ENCODE peak calls at places on chromosome X, in six cellular contexts. C is MM.1S, E is BE2C, N is heart left ventricle, J is K562, T is A549. M is an unnamed sample.

GRCh38 chrX:149937881-149938426 is 337 bp downstream of the EOLA2 start:
- DNase-seq in C (peak; percentile 7), E (peak; percentile 8), N (no peak), J (peak; percentile 8), T (no peak), M (peak; percentile 51)

GRCh38 chrX:67777148-67777547 is 233.3 kb downstream of the AR start:
- DNase-seq in C (no peak), E (no peak), N (no peak), J (no peak), T (no peak), M (no peak)

GRCh38 chrX:38817004-38817703 is 15.9 kb downstream of the MID1IP1 start:
- DNase-seq in C (no peak), E (no peak), N (peak; percentile 61), J (peak; percentile 16), T (no peak), M (no peak)

GRCh38 chrX:45134303-45134702 is 66.4 kb downstream of the DIPK2B start:
- DNase-seq in C (no peak), E (peak; percentile 32), N (peak; percentile 61), J (no peak), T (no peak), M (no peak)

GRCh38 chrX:131831185-131831520 is 191.9 kb upstream of the STK26 start:
- DNase-seq in C (no peak), E (no peak), N (no peak), J (no peak), T (no peak), M (no peak)

GRCh38 chrX:13033193-13033592 is 11.2 kb downstream of the FAM9C start:
- DNase-seq in C (no peak), E (no peak), N (no peak), J (no peak), T (no peak), M (no peak)

GRCh38 chrX:73262991-73263390 is 48.3 kb upstream of the NAP1L2 start:
- DNase-seq in C (peak; percentile 43), E (no peak), N (no peak), J (no peak), T (peak; percentile 1), M (no peak)

GRCh38 chrX:10797493-10797892 is 177.1 kb upstream of the MID1 start:
- DNase-seq in C (no peak), E (peak; percentile 7), N (no peak), J (no peak), T (no peak), M (no peak)

GRCh38 chrX:19740744-19741143 is 146.7 kb downstream of the SH3KBP1 start:
- DNase-seq in C (no peak), E (no peak), N (no peak), J (no peak), T (no peak), M (no peak)

GRCh38 chrX:40090050-40090804 is 7.5 kb downstream of the BCOR start:
- DNase-seq in C (no peak), E (no peak), N (peak; percentile 70), J (peak; percentile 57), T (no peak), M (peak; percentile 79)

GRCh38 chrX:115233497-115234219 is at the start of gene LRCH2:
- DNase-seq in C (no peak), E (peak; percentile 65), N (peak; percentile 61), J (no peak), T (no peak), M (peak; percentile 49)

GRCh38 chrX:45006002-45006800 is 133.2 kb downstream of the KDM6A start:
- DNase-seq in C (no peak), E (no peak), N (no peak), J (no peak), T (peak; percentile 10), M (no peak)

GRCh38 chrX:153306527-153307115 is 14.9 kb downstream of the PNMA6F start:
- DNase-seq in C (no peak), E (no peak), N (no peak), J (no peak), T (no peak), M (no peak)
- H3K9me3 ChIP-seq in C (no peaks in the 10 kb centered on the region), E (no peaks in the 10 kb centered on the region), N (no peaks in the 10 kb centered on the region), J (no peaks in the 10 kb centered on the region), T (no peaks in the 10 kb centered on the region), M (no peaks in the 10 kb centered on the region)

GRCh38 chrX:54811301-54811885 is 3.8 kb downstream of the MAGED2 start:
- DNase-seq in C (no peak), E (no peak), N (no peak), J (no peak), T (no peak), M (no peak)

GRCh38 chrX:54812306-54812705 is 4.8 kb downstream of the MAGED2 start:
- DNase-seq in C (no peak), E (no peak), N (no peak), J (no peak), T (no peak), M (no peak)

GRCh38 chrX:54808605-54809483 is 1.3 kb downstream of the MAGED2 start:
- DNase-seq in C (peak; percentile 94), E (peak; percentile 93), N (peak; percentile 94), J (peak; percentile 95), T (peak; percentile 89), M (peak; percentile 93)

GRCh38 chrX:54808109-54808604 is 612 bp downstream of the MAGED2 start:
- DNase-seq in C (peak; percentile 10), E (peak; percentile 66), N (peak; percentile 82), J (peak; percentile 55), T (peak; percentile 36), M (peak; percentile 70)

DNA sequence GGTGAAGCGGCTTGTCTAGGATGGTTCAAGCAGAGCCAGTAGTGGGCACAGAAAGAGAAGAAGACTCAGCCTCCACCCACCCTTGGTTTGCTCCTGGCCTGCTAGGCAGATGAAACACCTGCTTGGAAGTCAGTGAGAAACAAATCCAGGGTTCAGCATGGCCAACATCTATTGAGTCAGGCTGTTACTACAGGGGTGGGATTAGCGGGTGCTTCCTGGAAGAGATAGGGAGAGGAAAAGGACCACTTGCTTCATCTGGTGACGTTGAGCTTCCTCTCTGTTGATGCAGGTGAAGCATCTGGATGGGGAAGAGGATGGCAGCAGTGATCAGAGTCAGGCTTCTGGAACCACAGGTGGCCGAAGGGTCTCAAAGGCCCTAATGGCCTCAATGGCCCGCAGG is 3.0 kb downstream of the MAGED2 start:
- DNase-seq in C (no peak), E (no peak), N (no peak), J (no peak), T (no peak), M (no peak)
- H3K4me3 ChIP-seq in C (no peak overlapping the region), E (no peak overlapping the region), N (no peak overlapping the region), J (no peak overlapping the region), T (no peak overlapping the region), M (no peak overlapping the region)

DNA sequence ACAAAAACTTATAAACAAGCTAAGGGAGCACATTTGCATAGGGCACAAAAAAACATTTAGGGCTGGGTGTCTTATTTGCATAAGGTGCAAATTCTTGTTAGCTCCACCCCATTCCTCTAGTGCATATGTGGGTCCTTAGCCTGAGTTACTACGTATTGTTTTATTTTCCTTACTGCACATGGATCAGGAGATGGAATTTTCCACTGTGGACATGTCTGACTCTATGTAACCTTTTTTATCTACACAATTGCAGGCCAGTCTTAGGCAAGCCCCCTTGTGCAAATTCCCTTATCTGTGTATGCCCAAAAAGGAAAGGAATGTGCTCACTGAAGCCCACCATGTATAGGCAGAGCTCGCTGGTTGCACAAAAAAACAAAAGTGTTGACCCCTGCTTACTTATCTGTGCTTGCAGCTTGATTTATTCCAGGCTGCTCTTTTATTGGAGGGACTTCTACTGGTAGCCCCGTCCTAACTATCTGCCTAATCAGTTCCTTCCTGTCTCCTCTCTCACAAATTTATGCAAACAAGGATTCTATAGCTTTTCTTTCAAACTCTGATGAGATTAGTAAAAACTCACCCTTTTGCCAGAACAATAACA is 359.0 kb upstream of the MAGEB16 start:
- DNase-seq in C (no peak), E (no peak), N (no peak), J (no peak), T (no peak), M (no peak)
- H3K9me3 ChIP-seq in C (no peaks in the 10 kb centered on the region), E (no peaks in the 10 kb centered on the region), N (no peaks in the 10 kb centered on the region), J (no peaks in the 10 kb centered on the region), T (no peaks in the 10 kb centered on the region), M (no peaks in the 10 kb centered on the region)

GRCh38 chrX:1109580-1110119 is 102.8 kb downstream of the CRLF2 start:
- DNase-seq in C (no peak), E (no peak), N (no peak), J (no peak), T (no peak), M (no peak)

GRCh38 chrX:1108451-1109445 is 103.7 kb downstream of the CRLF2 start:
- DNase-seq in C (no peak), E (no peak), N (no peak), J (no peak), T (no peak), M (no peak)

GRCh38 chrX:1112321-1112720 is 100.1 kb downstream of the CRLF2 start:
- DNase-seq in C (no peak), E (no peak), N (no peak), J (no peak), T (no peak), M (no peak)

GRCh38 chrX:1106478-1107210 is 105.8 kb downstream of the CRLF2 start:
- DNase-seq in C (no peak), E (no peak), N (no peak), J (no peak), T (no peak), M (no peak)

DNA sequence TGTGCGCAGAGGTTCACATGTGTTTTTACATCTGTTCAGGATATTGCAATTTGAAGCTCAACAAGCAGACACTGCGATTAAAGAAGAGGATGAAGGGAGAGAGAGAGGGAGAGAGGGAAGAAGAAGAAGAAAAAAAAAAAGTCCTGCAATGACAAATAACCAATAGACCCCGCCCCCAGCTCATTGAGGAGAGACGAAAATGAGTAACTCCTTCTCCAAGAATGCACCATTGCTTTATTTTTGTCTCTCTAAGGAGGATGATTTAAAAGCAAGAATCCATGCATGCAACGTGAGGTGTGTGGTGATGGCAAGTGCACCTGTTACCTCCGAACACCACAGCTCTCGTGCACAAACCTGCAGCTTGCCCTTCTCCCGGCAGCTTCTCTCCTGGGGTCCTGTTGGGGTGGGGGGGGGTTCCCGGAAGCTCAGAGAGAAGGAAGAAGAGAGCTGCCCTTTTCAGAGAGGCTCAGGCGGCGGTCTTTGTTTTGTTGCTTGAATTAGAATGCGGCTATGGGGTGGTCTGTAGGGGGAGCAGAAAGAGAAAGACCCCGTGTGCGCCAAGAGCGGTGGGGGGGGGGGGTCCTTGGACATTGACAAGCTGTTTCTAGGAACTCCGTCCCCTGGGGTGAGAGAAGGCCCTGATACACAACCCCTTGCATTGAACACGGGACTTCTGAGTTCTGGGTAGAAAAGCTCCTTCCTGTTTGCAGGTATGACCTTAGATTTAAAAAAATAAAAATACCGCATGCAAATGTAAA is 100.7 kb downstream of the CRLF2 start:
- DNase-seq in C (no peak), E (no peak), N (no peak), J (no peak), T (no peak), M (no peak)
- H3K4me3 ChIP-seq in C (no peak overlapping the region), E (no peak overlapping the region), N (no peak overlapping the region), J (no peak overlapping the region), T (no peak overlapping the region), M (no peak overlapping the region)

DNA sequence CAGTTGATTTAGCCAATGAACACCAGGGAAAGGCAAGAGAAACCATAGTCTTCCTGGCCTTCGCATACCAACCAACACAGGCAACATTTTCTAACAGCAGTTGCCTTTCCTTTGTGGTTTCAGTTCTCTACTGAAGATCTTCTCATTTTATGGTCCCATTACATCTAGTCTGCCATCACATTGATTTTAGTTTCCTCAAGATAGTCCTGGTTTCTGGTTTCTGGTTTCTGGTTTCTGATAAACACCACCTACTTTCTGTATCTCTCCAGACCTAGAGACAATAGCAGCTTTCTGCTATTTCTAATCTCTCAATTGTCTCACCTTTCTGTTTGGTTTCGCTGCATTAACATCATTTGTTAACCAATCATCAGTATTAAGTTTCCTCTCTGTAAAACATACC is 646.3 kb upstream of the SPANXN1 start:
- DNase-seq in C (peak; percentile 84), E (no peak), N (no peak), J (no peak), T (no peak), M (no peak)
- H3K9me3 ChIP-seq in C (no peaks in the 10 kb centered on the region), E (no peaks in the 10 kb centered on the region), N (no peaks in the 10 kb centered on the region), J (no peaks in the 10 kb centered on the region), T (no peaks in the 10 kb centered on the region), M (no peaks in the 10 kb centered on the region)

M was measured in left lung.